ENCODE peak calls at places on chromosomes 2 and 18, in nine cellular contexts. T, G, Z, U, N, J, M, D and I are unnamed samples.

GRCh38 chr2:86011449-86011941 is 94.2 kb downstream of the POLR1A start:
- DNase-seq in T (no peak), G (no peak), Z (no peak), U (peak), N (no peak), J (no peak), M (no peak), D (peak), I (no peak)

GRCh38 chr2:27071990-27072830 is 756 bp upstream of the OST4 start:
- DNase-seq in T (peak), G (peak), Z (no peak), U (no peak), N (no peak), J (peak), M (no peak), D (no peak), I (peak)

GRCh38 chr2:8633735-8634313 is 48.0 kb upstream of the ID2 start:
- DNase-seq in T (no peak), G (peak), Z (peak), U (no peak), N (no peak), J (peak), M (peak), D (peak), I (no peak)

GRCh38 chr2:215594766-215595165 is 158.9 kb upstream of the FN1 start:
- DNase-seq in T (no peak), G (peak), Z (no peak), U (no peak), N (no peak), J (peak), M (no peak), D (no peak), I (no peak)

GRCh38 chr2:153871231-153872221 is at the start of gene GALNT13:
- DNase-seq in T (peak), G (peak), Z (peak), U (no peak), N (no peak), J (no peak), M (peak), D (peak), I (peak)

GRCh38 chr2:179422037-179422643 is 157.5 kb upstream of the SESTD1 start:
- DNase-seq in T (peak), G (peak), Z (peak), U (peak), N (no peak), J (peak), M (peak), D (peak), I (peak)

GRCh38 chr2:204108301-204108700 is 171.7 kb downstream of the ICOS start:
- DNase-seq in T (peak), G (peak), Z (no peak), U (no peak), N (peak), J (peak), M (peak), D (peak), I (peak)

GRCh38 chr2:20977497-20977896 is 66.4 kb downstream of the APOB start:
- DNase-seq in T (no peak), G (no peak), Z (no peak), U (no peak), N (no peak), J (no peak), M (no peak), D (no peak), I (no peak)

GRCh38 chr2:38947241-38948239 is 57.9 kb downstream of the ARHGEF33 start:
- DNase-seq in T (peak), G (peak), Z (peak), U (peak), N (peak), J (peak), M (peak), D (peak), I (peak)

GRCh38 chr2:100427627-100428258 is 10.3 kb upstream of the CHST10 start:
- DNase-seq in T (peak), G (peak), Z (peak), U (peak), N (peak), J (peak), M (peak), D (peak), I (no peak)

GRCh38 chr2:145020139-145020538 is 500.2 kb upstream of the ZEB2 start:
- DNase-seq in T (no peak), G (no peak), Z (no peak), U (no peak), N (no peak), J (no peak), M (no peak), D (no peak), I (no peak)

GRCh38 chr18:4233468-4233867 is 221.6 kb downstream of the DLGAP1 start:
- DNase-seq in T (no peak), G (no peak), Z (no peak), U (no peak), N (no peak), J (no peak), M (no peak), D (no peak), I (no peak)

GRCh38 chr2:36670881-36671595 is 25.5 kb upstream of the VIT start:
- DNase-seq in T (no peak), G (peak), Z (no peak), U (no peak), N (no peak), J (peak), M (peak), D (peak), I (no peak)

GRCh38 chr18:45671366-45671765 is 52.6 kb upstream of the SLC14A1 start:
- DNase-seq in T (no peak), G (peak), Z (no peak), U (no peak), N (no peak), J (peak), M (no peak), D (no peak), I (no peak)

GRCh38 chr2:168691221-168691620 is 111.2 kb upstream of the NOSTRIN start:
- DNase-seq in T (no peak), G (no peak), Z (no peak), U (no peak), N (no peak), J (no peak), M (no peak), D (no peak), I (no peak)

GRCh38 chr18:53941601-53942335 is 282.7 kb downstream of the MBD2 start:
- DNase-seq in T (no peak), G (peak), Z (no peak), U (no peak), N (no peak), J (peak), M (peak), D (peak), I (no peak)

GRCh38 chr18:27959101-27959500 is 217.8 kb downstream of the CDH2 start:
- DNase-seq in T (no peak), G (no peak), Z (no peak), U (no peak), N (no peak), J (no peak), M (no peak), D (no peak), I (no peak)

GRCh38 chr2:162768646-162769045 is 69.9 kb downstream of the KCNH7 start:
- DNase-seq in T (no peak), G (no peak), Z (no peak), U (no peak), N (no peak), J (no peak), M (peak), D (peak), I (peak)

GRCh38 chr2:218263817-218264611 is 3.2 kb downstream of the GPBAR1 start:
- DNase-seq in T (no peak), G (no peak), Z (no peak), U (peak), N (no peak), J (no peak), M (no peak), D (no peak), I (peak)

GRCh38 chr2:60806988-60807681 is 51.1 kb downstream of the PAPOLG start:
- DNase-seq in T (no peak), G (peak), Z (no peak), U (no peak), N (peak), J (peak), M (peak), D (peak), I (no peak)

GRCh38 chr2:28979041-28979440 is 2.1 kb upstream of the TOGARAM2 start:
- DNase-seq in T (no peak), G (no peak), Z (no peak), U (peak), N (no peak), J (no peak), M (no peak), D (no peak), I (no peak)

GRCh38 chr2:237141556-237141955 is 55.9 kb downstream of the COPS8 start:
- DNase-seq in T (no peak), G (peak), Z (no peak), U (no peak), N (no peak), J (peak), M (peak), D (peak), I (no peak)

GRCh38 chr2:217942731-217943335 is 60.0 kb downstream of the TNS1 start:
- DNase-seq in T (no peak), G (no peak), Z (peak), U (no peak), N (no peak), J (no peak), M (peak), D (no peak), I (no peak)

GRCh38 chr18:25843791-25844190 is 246.6 kb downstream of the SS18 start:
- DNase-seq in T (no peak), G (no peak), Z (no peak), U (no peak), N (no peak), J (no peak), M (no peak), D (no peak), I (no peak)

GRCh38 chr18:13530879-13531387 is 195.4 kb downstream of the FAM210A start:
- DNase-seq in T (peak), G (peak), Z (peak), U (peak), N (no peak), J (peak), M (peak), D (peak), I (peak)

GRCh38 chr2:40093036-40093673 is 314.1 kb upstream of the THUMPD2 start:
- DNase-seq in T (no peak), G (peak), Z (no peak), U (no peak), N (no peak), J (peak), M (peak), D (peak), I (no peak)

GRCh38 chr2:190214434-190215194 is 105.0 kb downstream of the HIBCH start:
- DNase-seq in T (no peak), G (peak), Z (no peak), U (no peak), N (no peak), J (peak), M (no peak), D (no peak), I (no peak)

GRCh38 chr2:64283641-64284371 is 139.6 kb upstream of the PELI1 start:
- DNase-seq in T (no peak), G (peak), Z (no peak), U (no peak), N (peak), J (no peak), M (no peak), D (no peak), I (no peak)

GRCh38 chr2:234060236-234060635 is 9.7 kb downstream of the SPP2 start:
- DNase-seq in T (no peak), G (no peak), Z (no peak), U (no peak), N (no peak), J (no peak), M (peak), D (no peak), I (no peak)